ENCODE peak calls at places on chromosomes 4 and X, in nine cellular contexts. One of them, this sample, is unnamed.

GRCh38 chr4:217891-218290 is 87.4 kb downstream of the ZNF732 start:
- DNase-seq in WTC11: no peak
- DNase-seq in NCI-H1417: no peak
- DNase-seq in AG08396: no peak
- DNase-seq in ACHN: no peak
- DNase-seq in tibial nerve: no peak
- DNase-seq in mesothelial cell of epicardium: no peak
- DNase-seq in AG20443: no peak
- DNase-seq in A172: no peak
- DNase-seq in this sample: no peak

GRCh38 chrX:46770817-46771163 is 11.9 kb upstream of the SLC9A7 start:
- DNase-seq in tibial nerve: no peak
- DNase-seq in AG08396: peak
- DNase-seq in mesothelial cell of epicardium: no peak
- DNase-seq in AG20443: peak
- DNase-seq in A172: peak
- DNase-seq in WTC11: no peak
- DNase-seq in NCI-H1417: no peak
- DNase-seq in ACHN: peak
- DNase-seq in this sample: no peak

GRCh38 chr4:15794432-15794831 is 16.3 kb downstream of the CD38 start:
- DNase-seq in NCI-H1417: no peak
- DNase-seq in mesothelial cell of epicardium: no peak
- DNase-seq in A172: no peak
- DNase-seq in AG08396: no peak
- DNase-seq in AG20443: no peak
- DNase-seq in ACHN: no peak
- DNase-seq in WTC11: no peak
- DNase-seq in tibial nerve: no peak
- DNase-seq in this sample: no peak

GRCh38 chr4:152106781-152107321 is 346.0 kb upstream of the GATB start:
- DNase-seq in ACHN: no peak
- DNase-seq in tibial nerve: no peak
- DNase-seq in mesothelial cell of epicardium: no peak
- DNase-seq in AG20443: no peak
- DNase-seq in A172: peak
- DNase-seq in AG08396: no peak
- DNase-seq in NCI-H1417: no peak
- DNase-seq in WTC11: no peak
- DNase-seq in this sample: no peak

GRCh38 chr4:147407261-147408045 is 73.4 kb upstream of the EDNRA start:
- DNase-seq in AG08396: no peak
- DNase-seq in A172: no peak
- DNase-seq in tibial nerve: no peak
- DNase-seq in NCI-H1417: no peak
- DNase-seq in WTC11: peak
- DNase-seq in mesothelial cell of epicardium: no peak
- DNase-seq in ACHN: peak
- DNase-seq in AG20443: no peak
- DNase-seq in this sample: no peak

GRCh38 chr4:123481034-123481433 is 84.4 kb downstream of the SPRY1 start:
- DNase-seq in AG08396: peak
- DNase-seq in WTC11: no peak
- DNase-seq in NCI-H1417: no peak
- DNase-seq in mesothelial cell of epicardium: no peak
- DNase-seq in tibial nerve: no peak
- DNase-seq in A172: peak
- DNase-seq in ACHN: no peak
- DNase-seq in AG20443: peak
- DNase-seq in this sample: no peak

GRCh38 chrX:46310815-46311497 is 234.3 kb downstream of the ZNF674 start:
- DNase-seq in tibial nerve: no peak
- DNase-seq in A172: no peak
- DNase-seq in ACHN: no peak
- DNase-seq in NCI-H1417: no peak
- DNase-seq in WTC11: no peak
- DNase-seq in AG08396: no peak
- DNase-seq in AG20443: peak
- DNase-seq in mesothelial cell of epicardium: no peak
- DNase-seq in this sample: no peak

GRCh38 chr4:183342541-183343533 is 20.6 kb upstream of the CLDN24 start:
- DNase-seq in NCI-H1417: no peak
- DNase-seq in AG20443: peak
- DNase-seq in A172: no peak
- DNase-seq in mesothelial cell of epicardium: no peak
- DNase-seq in AG08396: no peak
- DNase-seq in ACHN: peak
- DNase-seq in WTC11: no peak
- DNase-seq in tibial nerve: no peak
- DNase-seq in this sample: no peak

GRCh38 chr4:128462104-128462783 is 174.6 kb upstream of the PGRMC2 start:
- DNase-seq in WTC11: no peak
- DNase-seq in tibial nerve: no peak
- DNase-seq in NCI-H1417: no peak
- DNase-seq in ACHN: no peak
- DNase-seq in A172: no peak
- DNase-seq in AG08396: no peak
- DNase-seq in mesothelial cell of epicardium: no peak
- DNase-seq in AG20443: no peak
- DNase-seq in this sample: no peak

GRCh38 chr4:105191621-105192210 is 45.0 kb downstream of the TET2 start:
- DNase-seq in A172: no peak
- DNase-seq in WTC11: no peak
- DNase-seq in AG20443: peak
- DNase-seq in AG08396: no peak
- DNase-seq in tibial nerve: no peak
- DNase-seq in mesothelial cell of epicardium: no peak
- DNase-seq in NCI-H1417: peak
- DNase-seq in ACHN: no peak
- DNase-seq in this sample: no peak

GRCh38 chr4:8745036-8745827 is 126.4 kb downstream of the HMX1 start:
- DNase-seq in AG20443: no peak
- DNase-seq in A172: no peak
- DNase-seq in ACHN: no peak
- DNase-seq in NCI-H1417: no peak
- DNase-seq in AG08396: no peak
- DNase-seq in mesothelial cell of epicardium: peak
- DNase-seq in WTC11: no peak
- DNase-seq in tibial nerve: no peak
- DNase-seq in this sample: no peak

GRCh38 chrX:155094468-155095061 is 23.3 kb downstream of the BRCC3 start:
- DNase-seq in A172: peak
- DNase-seq in tibial nerve: no peak
- DNase-seq in ACHN: peak
- DNase-seq in WTC11: no peak
- DNase-seq in AG20443: peak
- DNase-seq in AG08396: no peak
- DNase-seq in mesothelial cell of epicardium: no peak
- DNase-seq in NCI-H1417: peak
- DNase-seq in this sample: peak

GRCh38 chrX:111352424-111352823 is 59.6 kb downstream of the DCX start:
- DNase-seq in NCI-H1417: peak
- DNase-seq in tibial nerve: no peak
- DNase-seq in WTC11: no peak
- DNase-seq in AG08396: peak
- DNase-seq in mesothelial cell of epicardium: no peak
- DNase-seq in ACHN: no peak
- DNase-seq in AG20443: no peak
- DNase-seq in A172: no peak
- DNase-seq in this sample: peak

GRCh38 chrX:115900425-115900824 is 270.1 kb upstream of the AGTR2 start:
- DNase-seq in mesothelial cell of epicardium: no peak
- DNase-seq in AG20443: no peak
- DNase-seq in WTC11: no peak
- DNase-seq in AG08396: no peak
- DNase-seq in tibial nerve: no peak
- DNase-seq in A172: no peak
- DNase-seq in NCI-H1417: no peak
- DNase-seq in ACHN: no peak
- DNase-seq in this sample: no peak

GRCh38 chrX:42740456-42740855 is 37.5 kb downstream of the PPP1R2C start:
- DNase-seq in AG20443: no peak
- DNase-seq in AG08396: no peak
- DNase-seq in A172: no peak
- DNase-seq in tibial nerve: no peak
- DNase-seq in NCI-H1417: no peak
- DNase-seq in WTC11: no peak
- DNase-seq in mesothelial cell of epicardium: no peak
- DNase-seq in ACHN: no peak
- DNase-seq in this sample: no peak

GRCh38 chrX:40172169-40172979 is 74.6 kb upstream of the BCOR start:
- DNase-seq in A172: no peak
- DNase-seq in AG20443: peak
- DNase-seq in mesothelial cell of epicardium: peak
- DNase-seq in ACHN: no peak
- DNase-seq in AG08396: peak
- DNase-seq in tibial nerve: peak
- DNase-seq in NCI-H1417: no peak
- DNase-seq in WTC11: peak
- DNase-seq in this sample: no peak

GRCh38 chrX:136295380-136295779 is 5.4 kb upstream of the ADGRG4 start:
- DNase-seq in A172: no peak
- DNase-seq in AG20443: no peak
- DNase-seq in AG08396: no peak
- DNase-seq in ACHN: no peak
- DNase-seq in NCI-H1417: no peak
- DNase-seq in tibial nerve: no peak
- DNase-seq in mesothelial cell of epicardium: no peak
- DNase-seq in WTC11: no peak
- DNase-seq in this sample: no peak

GRCh38 chr4:123599061-123599919 is 202.7 kb downstream of the SPRY1 start:
- DNase-seq in NCI-H1417: no peak
- DNase-seq in AG20443: peak
- DNase-seq in mesothelial cell of epicardium: no peak
- DNase-seq in ACHN: no peak
- DNase-seq in A172: no peak
- DNase-seq in AG08396: no peak
- DNase-seq in WTC11: no peak
- DNase-seq in tibial nerve: peak
- DNase-seq in this sample: no peak

GRCh38 chr4:41209187-41209586 is 5.2 kb downstream of the APBB2 start:
- DNase-seq in A172: peak
- DNase-seq in AG08396: no peak
- DNase-seq in ACHN: no peak
- DNase-seq in mesothelial cell of epicardium: no peak
- DNase-seq in NCI-H1417: peak
- DNase-seq in WTC11: no peak
- DNase-seq in tibial nerve: no peak
- DNase-seq in AG20443: no peak
- DNase-seq in this sample: no peak

GRCh38 chr4:158858410-158859189 is 89.8 kb downstream of the FNIP2 start:
- DNase-seq in AG08396: peak
- DNase-seq in A172: peak
- DNase-seq in WTC11: no peak
- DNase-seq in ACHN: no peak
- DNase-seq in tibial nerve: no peak
- DNase-seq in mesothelial cell of epicardium: no peak
- DNase-seq in AG20443: peak
- DNase-seq in NCI-H1417: no peak
- DNase-seq in this sample: no peak

GRCh38 chr4:100022792-100023222 is 72.7 kb upstream of the H2AZ1 start:
- DNase-seq in tibial nerve: no peak
- DNase-seq in A172: no peak
- DNase-seq in mesothelial cell of epicardium: no peak
- DNase-seq in NCI-H1417: peak
- DNase-seq in WTC11: peak
- DNase-seq in AG20443: no peak
- DNase-seq in ACHN: no peak
- DNase-seq in AG08396: no peak
- DNase-seq in this sample: no peak

GRCh38 chrX:40278340-40279090 is 180.8 kb upstream of the BCOR start:
- DNase-seq in tibial nerve: no peak
- DNase-seq in AG20443: no peak
- DNase-seq in A172: peak
- DNase-seq in mesothelial cell of epicardium: no peak
- DNase-seq in ACHN: no peak
- DNase-seq in WTC11: no peak
- DNase-seq in NCI-H1417: peak
- DNase-seq in AG08396: no peak
- DNase-seq in this sample: no peak

GRCh38 chrX:69152398-69152797 is 12.9 kb downstream of the PJA1 start:
- DNase-seq in mesothelial cell of epicardium: peak
- DNase-seq in NCI-H1417: peak
- DNase-seq in tibial nerve: peak
- DNase-seq in AG20443: peak
- DNase-seq in AG08396: no peak
- DNase-seq in A172: peak
- DNase-seq in WTC11: no peak
- DNase-seq in ACHN: no peak
- DNase-seq in this sample: peak

GRCh38 chr4:3486556-3487270 is 23.6 kb downstream of the DOK7 start:
- DNase-seq in NCI-H1417: peak
- DNase-seq in A172: peak
- DNase-seq in mesothelial cell of epicardium: no peak
- DNase-seq in tibial nerve: no peak
- DNase-seq in WTC11: no peak
- DNase-seq in AG20443: no peak
- DNase-seq in ACHN: no peak
- DNase-seq in AG08396: no peak
- DNase-seq in this sample: no peak

This sample was measured in Calu3.